ENCODE peak calls at places on chromosomes 6 and 20, in four cellular contexts. Z is tibial nerve, H is suprapubic skin, F is transverse colon. E is an unnamed sample.

GRCh38 chr6:18276610-18277009 is 12.3 kb upstream of the DEK start:
- DNase-seq in Z (no peak), H (no peak), F (no peak), E (no peak)

GRCh38 chr20:51376121-51376520 is 166.4 kb downstream of the NFATC2 start:
- DNase-seq in Z (no peak), H (no peak), F (no peak), E (no peak)

GRCh38 chr20:53030061-53030460 is 57.9 kb downstream of the TSHZ2 start:
- DNase-seq in Z (no peak), H (no peak), F (no peak), E (no peak)

GRCh38 chr6:148430897-148431296 is 88.3 kb downstream of the SASH1 start:
- DNase-seq in Z (no peak), H (no peak), F (no peak), E (no peak)

GRCh38 chr6:85669735-85670194 is 27.1 kb upstream of the SYNCRIP start:
- DNase-seq in Z (no peak), H (no peak), F (no peak), E (no peak)

GRCh38 chr6:149317656-149318571 is at the start of gene TAB2:
- DNase-seq in Z (peak; percentile 30), H (peak; percentile 71), F (peak; percentile 44), E (peak; percentile 79)

GRCh38 chr20:1630186-1630585 is 10.4 kb upstream of the SIRPB1 start:
- DNase-seq in Z (no peak), H (no peak), F (no peak), E (no peak)

GRCh38 chr20:63082308-63082938 is 75.7 kb upstream of the BHLHE23 start:
- DNase-seq in Z (no peak), H (peak; percentile 38), F (no peak), E (peak; percentile 41)

GRCh38 chr6:20542927-20543602 is 8.8 kb downstream of the CDKAL1 start:
- DNase-seq in Z (no peak), H (no peak), F (no peak), E (no peak)

DNA sequence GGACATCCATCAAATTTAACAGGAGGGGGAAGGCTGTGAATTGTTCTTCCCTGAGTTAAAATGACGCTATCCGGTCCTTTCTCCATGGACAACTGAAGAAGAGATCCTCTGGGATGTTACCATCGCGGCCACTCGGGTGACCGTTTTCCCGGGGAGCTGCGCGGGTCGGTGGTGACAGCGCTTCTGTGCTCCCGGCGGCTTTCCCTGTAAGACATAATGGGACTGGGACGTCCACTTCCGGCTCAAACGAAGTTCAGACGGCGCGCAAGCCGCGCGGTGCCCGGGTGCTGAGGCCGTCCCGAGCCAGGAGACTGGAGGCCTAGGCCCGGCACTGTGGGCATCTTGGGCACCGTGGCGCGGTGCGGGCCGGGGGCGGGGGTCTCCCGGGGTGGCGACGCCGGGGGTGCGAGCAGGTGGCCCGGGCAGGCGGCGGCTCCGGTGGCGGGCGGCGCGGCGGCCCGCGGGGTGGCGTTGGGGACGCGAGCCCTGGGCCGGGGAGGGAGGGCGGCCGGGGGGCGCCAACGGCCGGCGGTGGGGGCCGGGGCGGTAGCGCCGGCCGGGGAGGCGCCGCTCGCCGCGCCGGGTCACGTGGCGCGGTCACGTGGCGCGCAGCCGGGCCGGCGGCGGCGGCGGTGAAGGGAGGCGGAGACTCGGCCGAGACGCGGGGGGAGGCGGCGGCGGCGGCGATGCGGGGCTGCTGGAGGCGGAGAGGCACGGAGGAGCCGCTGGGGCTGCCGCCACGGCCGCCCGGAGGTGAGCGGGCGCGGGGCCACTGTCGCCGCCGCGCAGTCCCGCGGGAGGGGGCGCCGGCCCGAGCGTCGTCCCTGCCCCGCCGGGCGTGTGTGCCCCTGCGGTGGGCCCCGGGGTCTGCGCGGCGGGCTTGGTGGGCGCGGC is 63.6 kb downstream of the GTF2H5 start:
- DNase-seq in Z (peak; percentile 27), H (peak; percentile 80), F (peak; percentile 79), E (peak; percentile 84)
- TF ChIP-seq POLR2A in Z (no peak), H (no peak), F (peak; percentile 49), E (no peak)

GRCh38 chr6:5260661-5261544 is at the start of the genes FARS2 and LYRM4:
- DNase-seq in Z (peak; percentile 82), H (peak; percentile 89), F (peak; percentile 91), E (peak; percentile 92)
- TF ChIP-seq EP300 in Z (peak; percentile 67), H (no peak), F (no peak), E (no peak)

DNA sequence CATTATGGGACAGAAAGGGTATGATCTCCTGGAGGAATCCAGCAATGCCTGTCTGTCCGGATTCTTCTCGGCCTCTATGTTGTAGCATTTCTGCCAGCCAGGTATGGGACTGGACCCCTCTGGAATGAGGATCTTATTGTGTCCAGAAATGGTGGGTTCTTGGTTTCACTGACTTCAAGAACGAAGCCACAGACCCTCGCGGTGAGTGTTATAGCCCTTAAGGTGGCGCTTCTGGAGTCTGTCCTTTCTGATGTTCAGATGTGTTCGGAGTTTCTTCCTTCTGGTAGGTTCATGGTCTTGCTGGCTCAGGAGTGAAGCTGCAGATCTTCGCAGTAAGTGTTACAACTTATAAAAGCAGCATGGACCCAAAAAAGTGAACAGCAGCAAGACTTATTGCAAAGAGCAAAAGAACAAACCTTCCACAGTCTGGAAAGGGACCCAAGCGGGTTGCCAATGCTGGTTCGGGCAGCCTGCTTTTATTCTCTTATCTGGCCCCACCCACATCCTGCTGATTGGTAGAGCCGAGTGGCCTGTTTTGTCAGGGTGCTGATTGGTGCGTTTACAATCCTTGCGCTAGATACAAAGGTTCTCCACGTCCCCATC is 62.3 kb upstream of the IER3 start:
- DNase-seq in Z (no peak), H (no peak), F (no peak), E (no peak)
- TF ChIP-seq POLR2A in Z (no peak), H (no peak), F (no peak), E (no peak)

GRCh38 chr6:43847741-43848630 is 78.0 kb downstream of the VEGFA start:
- DNase-seq in Z (no peak), H (no peak), F (no peak), E (no peak)

GRCh38 chr6:43851204-43851855 is 81.3 kb downstream of the VEGFA start:
- DNase-seq in Z (no peak), H (no peak), F (no peak), E (no peak)

GRCh38 chr6:43850314-43851203 is 80.5 kb downstream of the VEGFA start:
- DNase-seq in Z (no peak), H (no peak), F (no peak), E (no peak)

GRCh38 chr6:43849844-43850243 is 79.8 kb downstream of the VEGFA start:
- DNase-seq in Z (no peak), H (no peak), F (no peak), E (no peak)

DNA sequence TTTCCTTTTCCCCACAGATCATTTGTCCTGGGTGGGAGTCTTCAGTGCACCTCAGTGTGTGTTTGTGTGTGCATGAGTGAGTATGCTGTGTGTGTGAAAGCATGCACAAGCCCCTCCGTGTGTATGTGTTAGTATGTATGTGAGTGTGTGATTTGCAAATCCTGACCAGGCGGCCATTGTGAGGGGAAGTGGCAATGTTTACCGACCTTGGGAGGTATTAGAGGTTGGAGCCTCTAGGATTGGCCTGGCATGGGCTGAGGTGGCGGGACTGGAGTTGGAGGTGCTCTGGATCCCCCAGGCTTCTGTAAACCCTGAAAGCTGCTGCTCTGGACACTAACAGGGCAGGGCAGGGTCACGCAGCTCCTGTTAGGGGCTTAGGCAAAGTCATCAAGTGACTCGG is 79.0 kb downstream of the VEGFA start:
- DNase-seq in Z (no peak), H (no peak), F (no peak), E (no peak)
- TF ChIP-seq EP300 in Z (no peak), H (no peak), F (no peak), E (no peak)

GRCh38 chr6:144217264-144217663 is 66.9 kb downstream of the STX11 start:
- DNase-seq in Z (no peak), H (no peak), F (no peak), E (no peak)

GRCh38 chr6:144216668-144217218 is 66.4 kb downstream of the STX11 start:
- DNase-seq in Z (no peak), H (no peak), F (no peak), E (no peak)

GRCh38 chr6:144215402-144215931 is 65.2 kb downstream of the STX11 start:
- DNase-seq in Z (peak; percentile 22), H (no peak), F (peak; percentile 44), E (no peak)

GRCh38 chr6:144214622-144215401 is 64.5 kb downstream of the STX11 start:
- DNase-seq in Z (no peak), H (no peak), F (no peak), E (no peak)

GRCh38 chr6:144215932-144216667 is 65.8 kb downstream of the STX11 start:
- DNase-seq in Z (peak; percentile 99), H (peak; percentile 96), F (peak; percentile 93), E (peak; percentile 97)
- TF ChIP-seq POLR2A in Z (peak; percentile 34), H (no peak), F (peak; percentile 38), E (no peak)